ENCODE peak calls at places on chromosomes 13 and 19, in six cellular contexts. One of them, this sample, is unnamed.

GRCh38 chr13:65943711-65944110 is 1286.4 kb downstream of the PCDH9 start:
- DNase-seq in midbrain: no peak
- DNase-seq in astrocyte: peak
- DNase-seq in activated naive CD8-positive, alpha-beta T cell treated with anti-CD3 and anti-CD28 coated beads for 36 hours: no peak
- DNase-seq in mammary epithelial cell: no peak
- DNase-seq in activated CD8-positive, alpha-beta memory T cell treated with anti-CD3 and anti-CD28 coated beads, Interleukin-2, amount 50 U/mL, for 48 hours: no peak
- DNase-seq in this sample: no peak

GRCh38 chr19:46435009-46435408 is 6.3 kb upstream of the PNMA8C start:
- DNase-seq in midbrain: peak
- DNase-seq in astrocyte: no peak
- DNase-seq in activated naive CD8-positive, alpha-beta T cell treated with anti-CD3 and anti-CD28 coated beads for 36 hours: no peak
- DNase-seq in mammary epithelial cell: no peak
- DNase-seq in activated CD8-positive, alpha-beta memory T cell treated with anti-CD3 and anti-CD28 coated beads, Interleukin-2, amount 50 U/mL, for 48 hours: no peak
- DNase-seq in this sample: no peak

GRCh38 chr19:40380199-40381037 is 9.6 kb downstream of the HIPK4 start:
- DNase-seq in midbrain: no peak
- DNase-seq in astrocyte: no peak
- DNase-seq in activated naive CD8-positive, alpha-beta T cell treated with anti-CD3 and anti-CD28 coated beads for 36 hours: no peak
- DNase-seq in mammary epithelial cell: no peak
- DNase-seq in activated CD8-positive, alpha-beta memory T cell treated with anti-CD3 and anti-CD28 coated beads, Interleukin-2, amount 50 U/mL, for 48 hours: no peak
- DNase-seq in this sample: peak

GRCh38 chr19:45670670-45671453 is 2.8 kb downstream of the GIPR start:
- DNase-seq in midbrain: peak
- DNase-seq in astrocyte: no peak
- DNase-seq in activated naive CD8-positive, alpha-beta T cell treated with anti-CD3 and anti-CD28 coated beads for 36 hours: peak
- DNase-seq in mammary epithelial cell: peak
- DNase-seq in activated CD8-positive, alpha-beta memory T cell treated with anti-CD3 and anti-CD28 coated beads, Interleukin-2, amount 50 U/mL, for 48 hours: peak
- DNase-seq in this sample: peak

GRCh38 chr13:28636677-28637317 is 22.1 kb upstream of the POMP start:
- DNase-seq in midbrain: peak
- DNase-seq in astrocyte: peak
- DNase-seq in activated naive CD8-positive, alpha-beta T cell treated with anti-CD3 and anti-CD28 coated beads for 36 hours: peak
- DNase-seq in mammary epithelial cell: peak
- DNase-seq in activated CD8-positive, alpha-beta memory T cell treated with anti-CD3 and anti-CD28 coated beads, Interleukin-2, amount 50 U/mL, for 48 hours: peak
- DNase-seq in this sample: peak

GRCh38 chr13:66831317-66831716 is 398.8 kb downstream of the PCDH9 start:
- DNase-seq in midbrain: no peak
- DNase-seq in astrocyte: no peak
- DNase-seq in activated naive CD8-positive, alpha-beta T cell treated with anti-CD3 and anti-CD28 coated beads for 36 hours: no peak
- DNase-seq in mammary epithelial cell: no peak
- DNase-seq in activated CD8-positive, alpha-beta memory T cell treated with anti-CD3 and anti-CD28 coated beads, Interleukin-2, amount 50 U/mL, for 48 hours: no peak
- DNase-seq in this sample: no peak

GRCh38 chr19:18023596-18024212 is 15.7 kb downstream of the ARRDC2 start:
- DNase-seq in midbrain: peak
- DNase-seq in astrocyte: no peak
- DNase-seq in activated naive CD8-positive, alpha-beta T cell treated with anti-CD3 and anti-CD28 coated beads for 36 hours: peak
- DNase-seq in mammary epithelial cell: no peak
- DNase-seq in activated CD8-positive, alpha-beta memory T cell treated with anti-CD3 and anti-CD28 coated beads, Interleukin-2, amount 50 U/mL, for 48 hours: peak
- DNase-seq in this sample: no peak

GRCh38 chr13:40916207-40916998 is 102.7 kb downstream of the ELF1 start:
- DNase-seq in midbrain: no peak
- DNase-seq in astrocyte: peak
- DNase-seq in activated naive CD8-positive, alpha-beta T cell treated with anti-CD3 and anti-CD28 coated beads for 36 hours: no peak
- DNase-seq in mammary epithelial cell: no peak
- DNase-seq in activated CD8-positive, alpha-beta memory T cell treated with anti-CD3 and anti-CD28 coated beads, Interleukin-2, amount 50 U/mL, for 48 hours: no peak
- DNase-seq in this sample: no peak

GRCh38 chr19:7998081-7998480 is 7.4 kb downstream of the ELAVL1 start:
- DNase-seq in midbrain: no peak
- DNase-seq in astrocyte: peak
- DNase-seq in activated naive CD8-positive, alpha-beta T cell treated with anti-CD3 and anti-CD28 coated beads for 36 hours: no peak
- DNase-seq in mammary epithelial cell: no peak
- DNase-seq in activated CD8-positive, alpha-beta memory T cell treated with anti-CD3 and anti-CD28 coated beads, Interleukin-2, amount 50 U/mL, for 48 hours: no peak
- DNase-seq in this sample: no peak

GRCh38 chr19:2648528-2648937 is 54.0 kb downstream of the GNG7 start:
- DNase-seq in midbrain: peak
- DNase-seq in astrocyte: peak
- DNase-seq in activated naive CD8-positive, alpha-beta T cell treated with anti-CD3 and anti-CD28 coated beads for 36 hours: peak
- DNase-seq in mammary epithelial cell: peak
- DNase-seq in activated CD8-positive, alpha-beta memory T cell treated with anti-CD3 and anti-CD28 coated beads, Interleukin-2, amount 50 U/mL, for 48 hours: peak
- DNase-seq in this sample: peak

GRCh38 chr19:399370-399769 is 9.6 kb downstream of the C2CD4C start:
- DNase-seq in midbrain: no peak
- DNase-seq in astrocyte: no peak
- DNase-seq in activated naive CD8-positive, alpha-beta T cell treated with anti-CD3 and anti-CD28 coated beads for 36 hours: no peak
- DNase-seq in mammary epithelial cell: no peak
- DNase-seq in activated CD8-positive, alpha-beta memory T cell treated with anti-CD3 and anti-CD28 coated beads, Interleukin-2, amount 50 U/mL, for 48 hours: no peak
- DNase-seq in this sample: no peak

GRCh38 chr19:37991841-37992248 is 84.8 kb downstream of the SIPA1L3 start:
- DNase-seq in midbrain: no peak
- DNase-seq in astrocyte: no peak
- DNase-seq in activated naive CD8-positive, alpha-beta T cell treated with anti-CD3 and anti-CD28 coated beads for 36 hours: no peak
- DNase-seq in mammary epithelial cell: peak
- DNase-seq in activated CD8-positive, alpha-beta memory T cell treated with anti-CD3 and anti-CD28 coated beads, Interleukin-2, amount 50 U/mL, for 48 hours: no peak
- DNase-seq in this sample: no peak

GRCh38 chr13:67100723-67101122 is 129.4 kb downstream of the PCDH9 start:
- DNase-seq in midbrain: no peak
- DNase-seq in astrocyte: peak
- DNase-seq in activated naive CD8-positive, alpha-beta T cell treated with anti-CD3 and anti-CD28 coated beads for 36 hours: no peak
- DNase-seq in mammary epithelial cell: no peak
- DNase-seq in activated CD8-positive, alpha-beta memory T cell treated with anti-CD3 and anti-CD28 coated beads, Interleukin-2, amount 50 U/mL, for 48 hours: no peak
- DNase-seq in this sample: no peak

GRCh38 chr13:44989941-44990340 is 603 bp downstream of the GPALPP1 start:
- DNase-seq in midbrain: no peak
- DNase-seq in astrocyte: no peak
- DNase-seq in activated naive CD8-positive, alpha-beta T cell treated with anti-CD3 and anti-CD28 coated beads for 36 hours: no peak
- DNase-seq in mammary epithelial cell: peak
- DNase-seq in activated CD8-positive, alpha-beta memory T cell treated with anti-CD3 and anti-CD28 coated beads, Interleukin-2, amount 50 U/mL, for 48 hours: no peak
- DNase-seq in this sample: peak

GRCh38 chr13:51502206-51502651 is 49.4 kb upstream of the INTS6 start:
- DNase-seq in midbrain: no peak
- DNase-seq in astrocyte: peak
- DNase-seq in activated naive CD8-positive, alpha-beta T cell treated with anti-CD3 and anti-CD28 coated beads for 36 hours: peak
- DNase-seq in mammary epithelial cell: peak
- DNase-seq in activated CD8-positive, alpha-beta memory T cell treated with anti-CD3 and anti-CD28 coated beads, Interleukin-2, amount 50 U/mL, for 48 hours: peak
- DNase-seq in this sample: no peak

GRCh38 chr19:35142531-35143230 is 374 bp upstream of the FXYD7 start:
- DNase-seq in midbrain: peak
- DNase-seq in astrocyte: no peak
- DNase-seq in activated naive CD8-positive, alpha-beta T cell treated with anti-CD3 and anti-CD28 coated beads for 36 hours: peak
- DNase-seq in mammary epithelial cell: no peak
- DNase-seq in activated CD8-positive, alpha-beta memory T cell treated with anti-CD3 and anti-CD28 coated beads, Interleukin-2, amount 50 U/mL, for 48 hours: peak
- DNase-seq in this sample: no peak

GRCh38 chr19:2494084-2494446 is 18.1 kb downstream of the GADD45B start:
- DNase-seq in midbrain: no peak
- DNase-seq in astrocyte: peak
- DNase-seq in activated naive CD8-positive, alpha-beta T cell treated with anti-CD3 and anti-CD28 coated beads for 36 hours: no peak
- DNase-seq in mammary epithelial cell: peak
- DNase-seq in activated CD8-positive, alpha-beta memory T cell treated with anti-CD3 and anti-CD28 coated beads, Interleukin-2, amount 50 U/mL, for 48 hours: no peak
- DNase-seq in this sample: no peak

GRCh38 chr13:46146898-46147297 is 35.1 kb downstream of the LCP1 start:
- DNase-seq in midbrain: peak
- DNase-seq in astrocyte: no peak
- DNase-seq in activated naive CD8-positive, alpha-beta T cell treated with anti-CD3 and anti-CD28 coated beads for 36 hours: no peak
- DNase-seq in mammary epithelial cell: peak
- DNase-seq in activated CD8-positive, alpha-beta memory T cell treated with anti-CD3 and anti-CD28 coated beads, Interleukin-2, amount 50 U/mL, for 48 hours: no peak
- DNase-seq in this sample: no peak

GRCh38 chr13:30334663-30335386 is 27.5 kb upstream of the KATNAL1 start:
- DNase-seq in midbrain: peak
- DNase-seq in astrocyte: no peak
- DNase-seq in activated naive CD8-positive, alpha-beta T cell treated with anti-CD3 and anti-CD28 coated beads for 36 hours: no peak
- DNase-seq in mammary epithelial cell: no peak
- DNase-seq in activated CD8-positive, alpha-beta memory T cell treated with anti-CD3 and anti-CD28 coated beads, Interleukin-2, amount 50 U/mL, for 48 hours: no peak
- DNase-seq in this sample: no peak

GRCh38 chr19:29831041-29831548 is 19.3 kb downstream of the CCNE1 start:
- DNase-seq in midbrain: no peak
- DNase-seq in astrocyte: no peak
- DNase-seq in activated naive CD8-positive, alpha-beta T cell treated with anti-CD3 and anti-CD28 coated beads for 36 hours: peak
- DNase-seq in mammary epithelial cell: peak
- DNase-seq in activated CD8-positive, alpha-beta memory T cell treated with anti-CD3 and anti-CD28 coated beads, Interleukin-2, amount 50 U/mL, for 48 hours: peak
- DNase-seq in this sample: no peak

GRCh38 chr19:15379996-15380647 is 535 bp upstream of the AKAP8 start:
- DNase-seq in midbrain: no peak
- DNase-seq in astrocyte: peak
- DNase-seq in activated naive CD8-positive, alpha-beta T cell treated with anti-CD3 and anti-CD28 coated beads for 36 hours: no peak
- DNase-seq in mammary epithelial cell: peak
- DNase-seq in activated CD8-positive, alpha-beta memory T cell treated with anti-CD3 and anti-CD28 coated beads, Interleukin-2, amount 50 U/mL, for 48 hours: no peak
- DNase-seq in this sample: no peak

GRCh38 chr19:2079076-2079864 is 16.9 kb downstream of the MOB3A start:
- DNase-seq in midbrain: no peak
- DNase-seq in astrocyte: no peak
- DNase-seq in activated naive CD8-positive, alpha-beta T cell treated with anti-CD3 and anti-CD28 coated beads for 36 hours: no peak
- DNase-seq in mammary epithelial cell: no peak
- DNase-seq in activated CD8-positive, alpha-beta memory T cell treated with anti-CD3 and anti-CD28 coated beads, Interleukin-2, amount 50 U/mL, for 48 hours: no peak
- DNase-seq in this sample: no peak

GRCh38 chr19:38317104-38317612 is 1.4 kb upstream of the YIF1B start:
- DNase-seq in midbrain: no peak
- DNase-seq in astrocyte: no peak
- DNase-seq in activated naive CD8-positive, alpha-beta T cell treated with anti-CD3 and anti-CD28 coated beads for 36 hours: peak
- DNase-seq in mammary epithelial cell: no peak
- DNase-seq in activated CD8-positive, alpha-beta memory T cell treated with anti-CD3 and anti-CD28 coated beads, Interleukin-2, amount 50 U/mL, for 48 hours: peak
- DNase-seq in this sample: no peak

This sample was measured in cerebellum.